ENCODE peak calls at places on chromosomes 6 and 20, in eight cellular contexts. One of them, this sample, is unnamed.
A peak's percentile ranks its signal among the peaks of the same experiment; 100 is the strongest.

GRCh38 chr6:154848580-154848979 is 115.4 kb downstream of the SCAF8 start:
- DNase-seq in HTR-8/SVneo: no peak
- DNase-seq in SW 1271: no peak
- DNase-seq in iPS-NIHi11: no peak
- DNase-seq in ACHN: no peak
- DNase-seq in stimulated activated CD4-positive, alpha-beta T cell treated with anti-CD3 and anti-CD28 coated beads, Interleukin-2, amount 100 ng/mL, for 24 hours: no peak
- DNase-seq in HFFc6: no peak
- DNase-seq in frontal cortex: no peak
- DNase-seq in this sample: no peak

GRCh38 chr6:125700591-125701353 is 48.7 kb upstream of the HEY2 start:
- DNase-seq in HTR-8/SVneo: no peak
- DNase-seq in SW 1271: no peak
- DNase-seq in iPS-NIHi11: no peak
- DNase-seq in ACHN: no peak
- DNase-seq in stimulated activated CD4-positive, alpha-beta T cell treated with anti-CD3 and anti-CD28 coated beads, Interleukin-2, amount 100 ng/mL, for 24 hours: no peak
- DNase-seq in HFFc6: no peak
- DNase-seq in frontal cortex: no peak
- DNase-seq in this sample: no peak

GRCh38 chr20:11511816-11512215 is 405.9 kb upstream of the BTBD3 start:
- DNase-seq in HTR-8/SVneo: no peak
- DNase-seq in SW 1271: no peak
- DNase-seq in iPS-NIHi11: no peak
- DNase-seq in ACHN: no peak
- DNase-seq in stimulated activated CD4-positive, alpha-beta T cell treated with anti-CD3 and anti-CD28 coated beads, Interleukin-2, amount 100 ng/mL, for 24 hours: no peak
- DNase-seq in HFFc6: no peak
- DNase-seq in frontal cortex: no peak
- DNase-seq in this sample: no peak

GRCh38 chr6:145214570-145214969 is 520.8 kb downstream of the EPM2A start:
- DNase-seq in HTR-8/SVneo: no peak
- DNase-seq in SW 1271: peak; percentile 16
- DNase-seq in iPS-NIHi11: peak; percentile 23
- DNase-seq in ACHN: peak; percentile 42
- DNase-seq in stimulated activated CD4-positive, alpha-beta T cell treated with anti-CD3 and anti-CD28 coated beads, Interleukin-2, amount 100 ng/mL, for 24 hours: no peak
- DNase-seq in HFFc6: peak; percentile 32
- DNase-seq in frontal cortex: no peak
- DNase-seq in this sample: peak; percentile 55

GRCh38 chr6:125123468-125124249 is 29.9 kb upstream of the TPD52L1 start:
- DNase-seq in HTR-8/SVneo: no peak
- DNase-seq in SW 1271: no peak
- DNase-seq in iPS-NIHi11: no peak
- DNase-seq in ACHN: no peak
- DNase-seq in stimulated activated CD4-positive, alpha-beta T cell treated with anti-CD3 and anti-CD28 coated beads, Interleukin-2, amount 100 ng/mL, for 24 hours: no peak
- DNase-seq in HFFc6: no peak
- DNase-seq in frontal cortex: no peak
- DNase-seq in this sample: no peak

GRCh38 chr20:4025679-4026078 is 10.3 kb upstream of the RNF24 start:
- DNase-seq in HTR-8/SVneo: no peak
- DNase-seq in SW 1271: no peak
- DNase-seq in iPS-NIHi11: no peak
- DNase-seq in ACHN: no peak
- DNase-seq in stimulated activated CD4-positive, alpha-beta T cell treated with anti-CD3 and anti-CD28 coated beads, Interleukin-2, amount 100 ng/mL, for 24 hours: no peak
- DNase-seq in HFFc6: no peak
- DNase-seq in frontal cortex: no peak
- DNase-seq in this sample: no peak

GRCh38 chr20:31602779-31603441 is 2.2 kb upstream of the ID1 start:
- DNase-seq in HTR-8/SVneo: no peak
- DNase-seq in SW 1271: peak; percentile 89
- DNase-seq in iPS-NIHi11: no peak
- DNase-seq in ACHN: no peak
- DNase-seq in stimulated activated CD4-positive, alpha-beta T cell treated with anti-CD3 and anti-CD28 coated beads, Interleukin-2, amount 100 ng/mL, for 24 hours: peak; percentile 49
- DNase-seq in HFFc6: peak; percentile 79
- DNase-seq in frontal cortex: no peak
- DNase-seq in this sample: peak; percentile 84

GRCh38 chr6:6823568-6824224 is 235.2 kb downstream of the LY86 start:
- DNase-seq in HTR-8/SVneo: no peak
- DNase-seq in SW 1271: no peak
- DNase-seq in iPS-NIHi11: no peak
- DNase-seq in ACHN: no peak
- DNase-seq in stimulated activated CD4-positive, alpha-beta T cell treated with anti-CD3 and anti-CD28 coated beads, Interleukin-2, amount 100 ng/mL, for 24 hours: no peak
- DNase-seq in HFFc6: no peak
- DNase-seq in frontal cortex: no peak
- DNase-seq in this sample: no peak

GRCh38 chr6:36678488-36679042 is at the start of gene CDKN1A:
- DNase-seq in HTR-8/SVneo: peak; percentile 74
- DNase-seq in SW 1271: peak; percentile 83
- DNase-seq in iPS-NIHi11: peak; percentile 93
- DNase-seq in ACHN: peak; percentile 91
- DNase-seq in stimulated activated CD4-positive, alpha-beta T cell treated with anti-CD3 and anti-CD28 coated beads, Interleukin-2, amount 100 ng/mL, for 24 hours: peak; percentile 75
- DNase-seq in HFFc6: peak; percentile 92
- DNase-seq in frontal cortex: peak; percentile 72
- DNase-seq in this sample: peak; percentile 94

GRCh38 chr6:131946992-131947955 is 3.9 kb downstream of the CCN2 start:
- DNase-seq in HTR-8/SVneo: no peak
- DNase-seq in SW 1271: peak; percentile 45
- DNase-seq in iPS-NIHi11: no peak
- DNase-seq in ACHN: peak; percentile 64
- DNase-seq in stimulated activated CD4-positive, alpha-beta T cell treated with anti-CD3 and anti-CD28 coated beads, Interleukin-2, amount 100 ng/mL, for 24 hours: no peak
- DNase-seq in HFFc6: peak; percentile 67
- DNase-seq in frontal cortex: no peak
- DNase-seq in this sample: peak; percentile 72

GRCh38 chr20:51768759-51769517 is 748 bp upstream of the ATP9A start:
- DNase-seq in HTR-8/SVneo: no peak
- DNase-seq in SW 1271: no peak
- DNase-seq in iPS-NIHi11: peak; percentile 14
- DNase-seq in ACHN: no peak
- DNase-seq in stimulated activated CD4-positive, alpha-beta T cell treated with anti-CD3 and anti-CD28 coated beads, Interleukin-2, amount 100 ng/mL, for 24 hours: no peak
- DNase-seq in HFFc6: no peak
- DNase-seq in frontal cortex: no peak
- DNase-seq in this sample: no peak

GRCh38 chr20:24718696-24719095 is 230.4 kb upstream of the CST7 start:
- DNase-seq in HTR-8/SVneo: no peak
- DNase-seq in SW 1271: no peak
- DNase-seq in iPS-NIHi11: peak; percentile 39
- DNase-seq in ACHN: no peak
- DNase-seq in stimulated activated CD4-positive, alpha-beta T cell treated with anti-CD3 and anti-CD28 coated beads, Interleukin-2, amount 100 ng/mL, for 24 hours: peak; percentile 6
- DNase-seq in HFFc6: no peak
- DNase-seq in frontal cortex: no peak
- DNase-seq in this sample: no peak

GRCh38 chr20:64106981-64107735 is at the start of gene NPBWR2:
- DNase-seq in HTR-8/SVneo: no peak
- DNase-seq in SW 1271: no peak
- DNase-seq in iPS-NIHi11: peak; percentile 76
- DNase-seq in ACHN: no peak
- DNase-seq in stimulated activated CD4-positive, alpha-beta T cell treated with anti-CD3 and anti-CD28 coated beads, Interleukin-2, amount 100 ng/mL, for 24 hours: no peak
- DNase-seq in HFFc6: no peak
- DNase-seq in frontal cortex: no peak
- DNase-seq in this sample: no peak

This sample was measured in EL.